ENCODE peak calls at places on chromosome 20, in ten cellular contexts. N is endodermal cell; Q is tibial artery; C is CD4-positive, alpha-beta T cell; Z is GM23248; D is coronary artery; B is transverse colon; G is stomach; W is neuronal stem cell; S is HepG2. M is an unnamed sample.

GRCh38 chr20:49692941-49693340 is 20.7 kb downstream of the B4GALT5 start:
- DNase-seq in S (no peak), D (no peak), G (no peak), W (no peak), Q (no peak), Z (no peak), B (no peak), C (no peak), N (no peak), M (no peak)

GRCh38 chr20:45336530-45337366 is 11.5 kb downstream of the SDC4 start:
- DNase-seq in B (peak), W (no peak), Z (peak), D (peak), C (no peak), Q (peak), G (peak), N (no peak), S (peak), M (peak)

GRCh38 chr20:22584630-22584921 is 204 bp upstream of the FOXA2 start:
- DNase-seq in G (peak), B (peak), D (no peak), S (peak), Q (no peak), N (peak), W (no peak), Z (no peak), C (no peak), M (peak)

GRCh38 chr20:45061244-45061643 is 39.7 kb downstream of the KCNS1 start:
- DNase-seq in N (no peak), C (no peak), B (no peak), D (no peak), S (no peak), G (no peak), Z (peak), Q (no peak), W (no peak), M (no peak)

GRCh38 chr20:58113706-58114105 is 114.7 kb downstream of the ANKRD60 start:
- DNase-seq in C (no peak), S (no peak), B (no peak), G (no peak), W (no peak), D (peak), Z (no peak), N (no peak), Q (no peak), M (no peak)

GRCh38 chr20:8155229-8155628 is 23.2 kb downstream of the PLCB1 start:
- DNase-seq in B (no peak), Q (no peak), G (no peak), S (peak), Z (no peak), D (no peak), C (no peak), N (no peak), W (no peak), M (no peak)

GRCh38 chr20:50202677-50203076 is 12.0 kb downstream of the CEBPB start:
- DNase-seq in S (no peak), Z (no peak), W (no peak), D (no peak), B (no peak), C (no peak), G (no peak), N (no peak), Q (no peak), M (no peak)

GRCh38 chr20:40640667-40641066 is 48.4 kb downstream of the MAFB start:
- DNase-seq in C (no peak), Z (no peak), D (no peak), Q (no peak), N (no peak), S (no peak), W (no peak), B (no peak), G (no peak), M (no peak)

GRCh38 chr20:59044295-59044694 is 1.7 kb upstream of the PRELID3B start:
- DNase-seq in B (no peak), D (no peak), G (no peak), C (no peak), S (no peak), N (no peak), W (no peak), Q (no peak), Z (no peak), M (no peak)

GRCh38 chr20:50558483-50558925 is 48.3 kb downstream of the PTPN1 start:
- DNase-seq in G (no peak), D (no peak), C (no peak), B (no peak), N (no peak), Q (no peak), W (no peak), Z (peak), S (no peak), M (no peak)

GRCh38 chr20:51953731-51954340 is 151.5 kb upstream of the SALL4 start:
- DNase-seq in W (no peak), Z (no peak), C (no peak), N (no peak), B (no peak), Q (no peak), D (no peak), S (no peak), G (no peak), M (no peak)

GRCh38 chr20:24842591-24843442 is 106.3 kb upstream of the CST7 start:
- DNase-seq in W (no peak), G (no peak), B (peak), D (no peak), Z (no peak), Q (no peak), C (no peak), S (no peak), N (peak), M (no peak)

DNA sequence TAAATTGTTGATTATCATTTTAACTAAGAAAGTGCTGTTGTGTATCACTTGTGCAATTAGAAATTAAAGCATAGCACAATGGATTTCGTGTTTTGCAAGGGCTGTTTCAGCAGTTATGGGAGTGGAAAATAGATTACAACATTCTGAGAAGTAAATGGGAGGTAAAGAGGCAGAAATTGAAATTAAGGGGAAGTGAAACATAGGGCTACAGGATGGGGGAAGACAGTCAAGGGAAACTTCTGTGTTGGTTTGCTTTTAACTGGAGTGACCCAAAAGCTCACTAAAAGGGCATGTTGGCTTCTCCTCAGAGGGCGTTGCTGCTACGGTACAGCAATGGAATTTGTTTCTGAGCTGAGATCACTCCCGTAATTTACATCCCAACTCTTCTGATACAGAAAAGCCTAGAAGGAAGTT is 147.5 kb downstream of the BCAS1 start:
- DNase-seq in B (peak), C (no peak), N (peak), S (no peak), G (no peak), D (peak), W (no peak), Z (peak), Q (no peak), M (no peak)
- H3K27ac ChIP-seq in B (peak), C (no peak), N (no peak), S (no peak), G (peak), D (no peak), W (no peak), Z (peak), Q (no peak), M (no peak)

DNA sequence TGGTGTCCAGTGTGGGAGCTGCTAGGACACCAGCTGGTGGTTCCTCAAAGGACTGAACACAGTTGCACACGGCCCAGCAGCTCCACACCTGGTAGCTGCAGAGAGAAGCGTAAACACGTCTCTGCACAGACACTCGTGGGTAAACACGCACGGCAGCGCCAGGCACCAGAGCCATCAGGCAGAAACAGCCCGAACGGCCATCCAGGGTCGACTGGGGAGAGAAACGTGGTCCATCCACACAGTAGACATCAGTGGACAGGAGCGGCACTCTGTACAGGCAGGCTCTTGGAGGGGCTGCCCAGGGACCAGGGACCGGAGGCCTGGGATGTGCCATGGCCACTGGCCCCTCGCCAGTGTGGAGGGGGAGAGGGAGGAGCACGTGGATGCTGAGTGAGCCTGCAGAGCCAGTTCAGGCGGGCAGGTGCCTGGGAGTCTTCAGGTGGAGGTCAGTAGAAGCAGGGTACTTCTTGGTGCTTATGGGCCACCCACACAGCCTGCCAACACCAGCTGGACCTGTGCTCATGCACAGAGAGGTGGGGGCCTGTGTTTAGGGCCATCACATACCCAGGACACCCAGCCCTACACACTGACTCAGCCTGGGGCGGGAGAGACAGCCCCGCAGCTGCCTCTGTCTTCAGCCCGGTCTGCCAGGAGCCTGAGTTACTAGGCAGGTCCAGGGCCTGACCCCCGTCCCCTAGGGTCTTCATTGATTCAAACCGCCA is 7.5 kb upstream of the LAMA5 start:
- DNase-seq in Q (no peak), Z (no peak), D (no peak), W (no peak), C (no peak), G (no peak), N (no peak), B (no peak), S (no peak), M (peak)
- H3K27ac ChIP-seq in Q (peak), Z (no peak), D (peak), W (peak), C (no peak), G (peak), N (no peak), B (peak), S (no peak), M (peak)

GRCh38 chr20:60272790-60273189 is 314.6 kb downstream of the CDH26 start:
- DNase-seq in Q (no peak), S (no peak), Z (no peak), G (no peak), N (no peak), D (no peak), C (no peak), B (no peak), W (no peak), M (no peak)
- H3K27ac ChIP-seq in Q (no peak), S (no peak), Z (no peak), G (no peak), N (no peak), D (no peak), C (no peak), B (no peak), W (no peak), M (no peak)

GRCh38 chr20:17584684-17585083 is 14.8 kb downstream of the DSTN start:
- DNase-seq in C (no peak), G (no peak), W (no peak), N (no peak), S (no peak), Q (no peak), B (no peak), D (no peak), Z (no peak), M (no peak)
- H3K27ac ChIP-seq in C (no peak), G (peak), W (no peak), N (no peak), S (no peak), Q (peak), B (no peak), D (peak), Z (no peak), M (no peak)

GRCh38 chr20:37693629-37694626 is at the start of gene CTNNBL1:
- DNase-seq in C (peak), G (peak), B (peak), Z (peak), S (peak), N (peak), Q (peak), D (peak), W (peak), M (peak)

GRCh38 chr20:37690626-37691369 is 3.0 kb upstream of the CTNNBL1 start:
- DNase-seq in N (no peak), S (no peak), G (no peak), B (no peak), W (no peak), Z (no peak), Q (no peak), D (no peak), C (no peak), M (no peak)

GRCh38 chr20:37692447-37693166 is 1.2 kb upstream of the CTNNBL1 start:
- DNase-seq in G (no peak), S (no peak), Q (no peak), B (no peak), Z (no peak), C (no peak), W (no peak), N (peak), D (no peak), M (no peak)

GRCh38 chr20:37695684-37696342 is 2.0 kb downstream of the CTNNBL1 start:
- DNase-seq in Q (no peak), D (no peak), S (no peak), Z (no peak), N (no peak), W (no peak), B (no peak), G (no peak), C (no peak), M (no peak)

DNA sequence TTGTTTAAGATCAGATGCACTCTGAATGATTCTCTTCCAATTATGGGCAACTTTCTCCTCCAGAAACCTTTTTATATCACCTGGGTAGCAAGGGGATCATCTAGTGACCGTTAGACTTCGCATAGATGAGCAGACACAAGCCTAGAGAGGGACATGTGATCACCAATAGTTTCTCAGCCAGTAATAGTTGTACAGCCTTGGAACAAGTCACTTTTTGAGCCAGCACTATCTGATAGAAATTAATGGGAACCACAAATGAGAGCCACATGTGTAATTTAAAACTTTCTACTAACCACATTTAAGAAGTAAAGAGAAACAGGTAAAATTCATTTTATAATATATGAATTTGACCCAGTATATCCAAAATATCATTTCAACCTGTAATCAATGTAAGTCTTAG is 627 bp upstream of the CTNNBL1 start:
- DNase-seq in G (no peak), N (peak), Z (peak), W (no peak), B (no peak), D (no peak), S (no peak), C (no peak), Q (no peak), M (no peak)
- H3K27ac ChIP-seq in G (peak), N (no peak), Z (peak), W (no peak), B (no peak), D (no peak), S (no peak), C (no peak), Q (peak), M (no peak)